ENCODE peak calls at places on chromosome 9, in eight cellular contexts. One of them, this sample, is unnamed.

GRCh38 chr9:33418090-33418489 is 15.7 kb upstream of the AQP7 start:
- DNase-seq in psoas muscle: no peak
- DNase-seq in transverse colon: peak; percentile 38
- DNase-seq in heart left ventricle: no peak
- DNase-seq in astrocyte: no peak
- DNase-seq in thoracic aorta: no peak
- DNase-seq in esophagus squamous epithelium: no peak
- DNase-seq in fibroblast of lung: no peak
- DNase-seq in this sample: peak; percentile 70

GRCh38 chr9:78566521-78566920 is 269.6 kb downstream of the PSAT1 start:
- DNase-seq in psoas muscle: no peak
- DNase-seq in transverse colon: no peak
- DNase-seq in heart left ventricle: no peak
- DNase-seq in astrocyte: no peak
- DNase-seq in thoracic aorta: no peak
- DNase-seq in esophagus squamous epithelium: no peak
- DNase-seq in fibroblast of lung: no peak
- DNase-seq in this sample: no peak

GRCh38 chr9:79256691-79257213 is 315.0 kb upstream of the TLE4 start:
- DNase-seq in psoas muscle: no peak
- DNase-seq in transverse colon: peak; percentile 13
- DNase-seq in heart left ventricle: no peak
- DNase-seq in astrocyte: peak; percentile 99
- DNase-seq in thoracic aorta: no peak
- DNase-seq in esophagus squamous epithelium: no peak
- DNase-seq in fibroblast of lung: peak; percentile 32
- DNase-seq in this sample: peak; percentile 9

GRCh38 chr9:3012843-3013242 is 168.9 kb upstream of the PUM3 start:
- DNase-seq in psoas muscle: no peak
- DNase-seq in transverse colon: no peak
- DNase-seq in heart left ventricle: no peak
- DNase-seq in astrocyte: no peak
- DNase-seq in thoracic aorta: no peak
- DNase-seq in esophagus squamous epithelium: no peak
- DNase-seq in fibroblast of lung: no peak
- DNase-seq in this sample: no peak

GRCh38 chr9:83219154-83219923 is 156.4 kb upstream of the RASEF start:
- DNase-seq in psoas muscle: peak; percentile 66
- DNase-seq in transverse colon: peak; percentile 73
- DNase-seq in heart left ventricle: peak; percentile 84
- DNase-seq in astrocyte: peak; percentile 79
- DNase-seq in thoracic aorta: no peak
- DNase-seq in esophagus squamous epithelium: no peak
- DNase-seq in fibroblast of lung: peak; percentile 69
- DNase-seq in this sample: peak; percentile 34

GRCh38 chr9:105994970-105995369 is 300.6 kb downstream of the TMEM38B start:
- DNase-seq in psoas muscle: no peak
- DNase-seq in transverse colon: no peak
- DNase-seq in heart left ventricle: no peak
- DNase-seq in astrocyte: peak; percentile 2
- DNase-seq in thoracic aorta: no peak
- DNase-seq in esophagus squamous epithelium: no peak
- DNase-seq in fibroblast of lung: no peak
- DNase-seq in this sample: peak; percentile 55

GRCh38 chr9:125142560-125143376 is 560 bp downstream of the SCAI start:
- DNase-seq in psoas muscle: no peak
- DNase-seq in transverse colon: peak; percentile 11
- DNase-seq in heart left ventricle: no peak
- DNase-seq in astrocyte: no peak
- DNase-seq in thoracic aorta: no peak
- DNase-seq in esophagus squamous epithelium: no peak
- DNase-seq in fibroblast of lung: no peak
- DNase-seq in this sample: no peak

GRCh38 chr9:108812388-108812787 is 43.4 kb downstream of the ACTL7B start:
- DNase-seq in psoas muscle: no peak
- DNase-seq in transverse colon: no peak
- DNase-seq in heart left ventricle: no peak
- DNase-seq in astrocyte: no peak
- DNase-seq in thoracic aorta: no peak
- DNase-seq in esophagus squamous epithelium: no peak
- DNase-seq in fibroblast of lung: no peak
- DNase-seq in this sample: no peak

GRCh38 chr9:83471223-83471622 is 67.0 kb downstream of the FRMD3 start:
- DNase-seq in psoas muscle: no peak
- DNase-seq in transverse colon: no peak
- DNase-seq in heart left ventricle: no peak
- DNase-seq in astrocyte: no peak
- DNase-seq in thoracic aorta: no peak
- DNase-seq in esophagus squamous epithelium: no peak
- DNase-seq in fibroblast of lung: no peak
- DNase-seq in this sample: no peak

GRCh38 chr9:30075451-30076199 is 2308.8 kb upstream of the ACO1 start:
- DNase-seq in psoas muscle: no peak
- DNase-seq in transverse colon: no peak
- DNase-seq in heart left ventricle: no peak
- DNase-seq in astrocyte: no peak
- DNase-seq in thoracic aorta: no peak
- DNase-seq in esophagus squamous epithelium: no peak
- DNase-seq in fibroblast of lung: no peak
- DNase-seq in this sample: peak; percentile 77

GRCh38 chr9:128138001-128138400 is 10.5 kb upstream of the PTGES2 start:
- DNase-seq in psoas muscle: peak; percentile 9
- DNase-seq in transverse colon: no peak
- DNase-seq in heart left ventricle: no peak
- DNase-seq in astrocyte: no peak
- DNase-seq in thoracic aorta: no peak
- DNase-seq in esophagus squamous epithelium: no peak
- DNase-seq in fibroblast of lung: no peak
- DNase-seq in this sample: no peak

DNA sequence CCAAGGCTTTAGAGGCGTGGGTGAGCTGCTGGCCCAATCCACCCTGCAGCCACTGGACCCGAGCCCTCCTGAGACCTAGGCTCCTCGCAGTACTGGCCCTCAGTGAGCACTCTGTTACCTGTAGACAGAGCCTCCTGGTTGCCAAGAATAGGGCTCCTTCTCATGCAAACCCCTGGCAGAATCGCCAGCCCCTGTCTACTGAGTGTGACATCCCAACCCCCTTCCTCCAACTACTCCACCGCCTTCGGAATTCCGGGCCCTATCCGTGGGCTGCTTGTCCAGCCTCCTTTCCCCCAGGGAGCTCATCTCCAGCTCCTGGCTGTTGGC is 23.8 kb upstream of the COL5A1 start:
- DNase-seq in psoas muscle: no peak
- DNase-seq in transverse colon: no peak
- DNase-seq in heart left ventricle: no peak
- DNase-seq in astrocyte: no peak
- DNase-seq in thoracic aorta: no peak
- DNase-seq in esophagus squamous epithelium: no peak
- DNase-seq in fibroblast of lung: no peak
- DNase-seq in this sample: no peak
- H3K27ac ChIP-seq in psoas muscle: no peak overlapping the region
- H3K27ac ChIP-seq in transverse colon: no peak overlapping the region
- H3K27ac ChIP-seq in heart left ventricle: no peak overlapping the region
- H3K27ac ChIP-seq in astrocyte: no peak overlapping the region
- H3K27ac ChIP-seq in thoracic aorta: no peak overlapping the region
- H3K27ac ChIP-seq in esophagus squamous epithelium: no peak overlapping the region
- H3K27ac ChIP-seq in fibroblast of lung: no peak overlapping the region
- H3K27ac ChIP-seq in this sample: no peak overlapping the region

DNA sequence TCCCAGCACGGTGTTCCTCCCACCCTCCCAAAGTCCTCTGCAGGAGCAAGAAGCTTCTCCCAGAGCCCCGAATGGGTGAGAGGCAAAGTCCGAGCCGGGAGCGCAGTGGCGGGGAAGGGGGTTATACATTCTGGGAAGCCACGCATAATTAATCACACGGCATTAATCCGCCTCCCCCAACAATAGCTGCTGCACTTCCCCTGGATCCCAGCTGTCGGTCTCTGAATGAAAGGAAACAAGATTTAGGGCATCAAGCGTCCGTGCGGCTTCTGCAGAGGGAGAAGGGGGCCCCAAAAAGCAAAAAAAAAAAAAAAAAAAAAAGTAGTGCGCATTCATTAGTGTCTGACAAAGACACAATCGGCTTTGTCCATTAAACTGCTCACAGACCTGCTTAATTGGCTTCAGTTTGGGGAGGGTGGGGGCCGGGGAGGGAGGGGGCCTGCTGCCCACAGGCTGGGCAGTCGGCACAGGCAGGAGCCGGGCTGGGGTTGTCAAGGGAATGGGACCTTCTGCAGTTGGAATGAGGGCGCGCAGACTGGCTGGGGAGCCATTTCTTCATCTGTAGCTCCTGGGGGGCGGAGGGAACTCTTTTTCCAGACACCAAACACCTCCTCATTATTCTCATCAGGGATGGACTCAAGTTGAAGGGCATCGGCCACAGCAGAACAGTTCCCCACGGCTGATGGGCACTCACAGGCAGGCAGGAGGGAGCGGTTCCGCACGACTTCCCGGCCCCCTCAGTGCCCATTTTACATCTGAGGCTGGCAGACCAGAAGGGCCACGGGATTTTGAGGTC is 3.4 kb downstream of the NOTCH1 start:
- DNase-seq in psoas muscle: no peak
- DNase-seq in transverse colon: no peak
- DNase-seq in heart left ventricle: no peak
- DNase-seq in astrocyte: no peak
- DNase-seq in thoracic aorta: no peak
- DNase-seq in esophagus squamous epithelium: no peak
- DNase-seq in fibroblast of lung: no peak
- DNase-seq in this sample: no peak
- H3K27ac ChIP-seq in psoas muscle: no peak overlapping the region
- H3K27ac ChIP-seq in transverse colon: peak overlapping the region; percentile 97
- H3K27ac ChIP-seq in heart left ventricle: peak overlapping the region; percentile 89
- H3K27ac ChIP-seq in astrocyte: no peak overlapping the region
- H3K27ac ChIP-seq in thoracic aorta: no peak overlapping the region
- H3K27ac ChIP-seq in esophagus squamous epithelium: no peak overlapping the region
- H3K27ac ChIP-seq in fibroblast of lung: no peak overlapping the region
- H3K27ac ChIP-seq in this sample: no peak overlapping the region

GRCh38 chr9:134386951-134387831 is 60.9 kb downstream of the RXRA start:
- DNase-seq in psoas muscle: no peak
- DNase-seq in transverse colon: peak; percentile 42
- DNase-seq in heart left ventricle: no peak
- DNase-seq in astrocyte: no peak
- DNase-seq in thoracic aorta: no peak
- DNase-seq in esophagus squamous epithelium: no peak
- DNase-seq in fibroblast of lung: peak; percentile 31
- DNase-seq in this sample: no peak

GRCh38 chr9:134390537-134390936 is 64.3 kb downstream of the RXRA start:
- DNase-seq in psoas muscle: no peak
- DNase-seq in transverse colon: no peak
- DNase-seq in heart left ventricle: no peak
- DNase-seq in astrocyte: no peak
- DNase-seq in thoracic aorta: no peak
- DNase-seq in esophagus squamous epithelium: no peak
- DNase-seq in fibroblast of lung: no peak
- DNase-seq in this sample: no peak

GRCh38 chr9:134389659-134390058 is 63.4 kb downstream of the RXRA start:
- DNase-seq in psoas muscle: no peak
- DNase-seq in transverse colon: no peak
- DNase-seq in heart left ventricle: no peak
- DNase-seq in astrocyte: no peak
- DNase-seq in thoracic aorta: no peak
- DNase-seq in esophagus squamous epithelium: no peak
- DNase-seq in fibroblast of lung: no peak
- DNase-seq in this sample: no peak

GRCh38 chr9:134388976-134389375 is 62.7 kb downstream of the RXRA start:
- DNase-seq in psoas muscle: no peak
- DNase-seq in transverse colon: no peak
- DNase-seq in heart left ventricle: no peak
- DNase-seq in astrocyte: no peak
- DNase-seq in thoracic aorta: no peak
- DNase-seq in esophagus squamous epithelium: no peak
- DNase-seq in fibroblast of lung: no peak
- DNase-seq in this sample: no peak

DNA sequence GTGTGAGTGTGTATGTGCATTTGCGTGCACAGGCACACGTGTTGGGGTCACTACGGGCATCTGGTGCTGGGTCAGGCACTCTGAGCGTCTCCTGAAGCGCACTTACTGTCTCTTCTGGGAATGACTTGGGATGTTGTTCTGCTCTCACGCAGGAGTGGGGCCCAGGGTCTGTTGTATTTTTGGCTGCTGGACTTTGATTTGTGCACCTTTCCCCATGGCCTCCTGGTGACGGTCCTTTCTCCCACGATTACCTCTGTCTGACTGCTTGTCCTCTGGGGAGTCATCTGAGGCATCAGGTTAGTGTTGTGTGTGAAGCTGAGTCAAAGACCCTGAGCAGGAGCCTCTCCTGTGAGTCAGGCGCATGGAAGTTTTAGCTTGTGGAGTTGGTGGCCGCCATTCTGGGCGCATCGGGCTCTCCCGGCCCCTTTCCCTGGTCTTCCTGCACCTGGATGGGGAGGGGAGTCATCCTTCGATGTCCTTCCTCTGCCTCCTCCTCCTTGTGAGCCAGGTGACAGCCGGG is 62.1 kb downstream of the RXRA start:
- DNase-seq in psoas muscle: no peak
- DNase-seq in transverse colon: no peak
- DNase-seq in heart left ventricle: no peak
- DNase-seq in astrocyte: no peak
- DNase-seq in thoracic aorta: no peak
- DNase-seq in esophagus squamous epithelium: no peak
- DNase-seq in fibroblast of lung: no peak
- DNase-seq in this sample: no peak
- H3K27ac ChIP-seq in psoas muscle: peak overlapping the region; percentile 58
- H3K27ac ChIP-seq in transverse colon: no peak overlapping the region
- H3K27ac ChIP-seq in heart left ventricle: no peak overlapping the region
- H3K27ac ChIP-seq in astrocyte: no peak overlapping the region
- H3K27ac ChIP-seq in thoracic aorta: no peak overlapping the region
- H3K27ac ChIP-seq in esophagus squamous epithelium: no peak overlapping the region
- H3K27ac ChIP-seq in fibroblast of lung: no peak overlapping the region
- H3K27ac ChIP-seq in this sample: no peak overlapping the region

DNA sequence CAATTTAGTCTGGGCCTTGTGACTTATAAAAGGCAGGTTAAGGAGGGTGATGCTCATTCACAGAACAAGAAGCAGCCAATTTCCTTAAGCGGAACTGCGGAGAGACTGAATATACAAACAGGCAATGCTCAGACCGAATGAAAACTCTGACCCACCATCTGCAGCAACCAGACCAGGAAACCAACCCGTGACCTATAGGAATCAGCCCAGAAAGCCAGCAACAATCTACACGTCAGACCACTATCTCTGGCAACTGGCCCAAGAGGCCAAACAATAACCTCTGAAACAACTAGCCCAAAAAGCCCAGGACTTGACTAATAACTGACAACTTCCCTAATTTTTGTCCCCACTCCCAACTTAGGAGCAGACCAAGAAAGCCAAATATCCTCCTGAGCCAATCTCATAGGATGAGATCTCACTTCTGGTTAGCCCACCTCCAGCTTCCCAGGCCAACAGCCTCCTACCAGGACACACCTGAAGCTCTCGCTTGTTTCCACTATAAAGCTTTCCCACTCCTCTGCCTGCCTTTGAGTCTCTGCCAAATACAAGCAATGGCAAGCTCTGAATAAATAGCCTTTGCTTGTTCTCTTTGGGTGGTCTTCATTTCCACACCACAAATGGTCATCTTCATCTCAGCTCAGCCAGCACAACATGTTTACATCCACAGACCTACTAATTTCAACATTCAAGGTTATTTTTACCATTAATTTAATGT is 168.5 kb downstream of the HSD17B3 start:
- DNase-seq in psoas muscle: no peak
- DNase-seq in transverse colon: no peak
- DNase-seq in heart left ventricle: no peak
- DNase-seq in astrocyte: no peak
- DNase-seq in thoracic aorta: no peak
- DNase-seq in esophagus squamous epithelium: no peak
- DNase-seq in fibroblast of lung: peak; percentile 56
- DNase-seq in this sample: no peak
- H3K27ac ChIP-seq in psoas muscle: no peak overlapping the region
- H3K27ac ChIP-seq in transverse colon: peak overlapping the region; percentile 5
- H3K27ac ChIP-seq in heart left ventricle: no peak overlapping the region
- H3K27ac ChIP-seq in astrocyte: no peak overlapping the region
- H3K27ac ChIP-seq in thoracic aorta: no peak overlapping the region
- H3K27ac ChIP-seq in esophagus squamous epithelium: no peak overlapping the region
- H3K27ac ChIP-seq in fibroblast of lung: no peak overlapping the region
- H3K27ac ChIP-seq in this sample: no peak overlapping the region